ENCODE peak calls at places on chromosomes 12 and 14, in nine cellular contexts. P, W, L, Z, N, J, E, S and V are unnamed samples.

GRCh38 chr14:101977311-101978071 is 13.1 kb downstream of the DYNC1H1 start:
- DNase-seq in P (no peak), W (no peak), L (no peak), Z (no peak), N (no peak), J (no peak), E (no peak), S (no peak), V (no peak)

GRCh38 chr14:37179896-37180502 is 7.6 kb upstream of the SLC25A21 start:
- DNase-seq in P (no peak), W (no peak), L (no peak), Z (no peak), N (no peak), J (no peak), E (no peak), S (no peak), V (no peak)

GRCh38 chr12:108798551-108799221 is 58.7 kb downstream of the SSH1 start:
- DNase-seq in P (no peak), W (peak; percentile 72), L (no peak), Z (no peak), N (no peak), J (no peak), E (peak; percentile 85), S (no peak), V (no peak)

GRCh38 chr14:26233126-26233525 is 364.7 kb downstream of the NOVA1 start:
- DNase-seq in P (no peak), W (no peak), L (no peak), Z (no peak), N (no peak), J (no peak), E (no peak), S (no peak), V (no peak)

GRCh38 chr14:97878727-97879126 is 1081.5 kb downstream of the VRK1 start:
- DNase-seq in P (no peak), W (no peak), L (no peak), Z (no peak), N (peak; percentile 1), J (no peak), E (no peak), S (no peak), V (no peak)

GRCh38 chr12:19482551-19483109 is 43.3 kb downstream of the AEBP2 start:
- DNase-seq in P (no peak), W (no peak), L (no peak), Z (no peak), N (peak; percentile 14), J (no peak), E (peak; percentile 74), S (no peak), V (no peak)

GRCh38 chr12:132772551-132772950 is 10.9 kb upstream of the ANKLE2 start:
- DNase-seq in P (no peak), W (no peak), L (no peak), Z (no peak), N (no peak), J (no peak), E (no peak), S (no peak), V (no peak)

GRCh38 chr14:35399083-35399807 is 5.3 kb downstream of the NFKBIA start:
- DNase-seq in P (no peak), W (no peak), L (no peak), Z (no peak), N (no peak), J (no peak), E (no peak), S (peak; percentile 73), V (no peak)